ENCODE peak calls at places on chromosome 18, in five cellular contexts. R is OCI-LY7; P is activated CD4-positive, alpha-beta T cell treated with anti-CD3 and anti-CD28 coated beads, Interleukin-2, amount 50 U/mL, for 1 hour; Z is NCI-H460; A is GM10248. Q is an unnamed sample.

GRCh38 chr18:79965119-79965902 is 868 bp downstream of the HSBP1L1 start:
- DNase-seq in P (no peak), Z (peak), R (no peak), A (no peak), Q (no peak)

GRCh38 chr18:13726972-13727331 is 479 bp downstream of the RNMT start:
- DNase-seq in A (no peak), R (peak), Z (peak), P (no peak), Q (no peak)

GRCh38 chr18:22613058-22613690 is 195.5 kb upstream of the CTAGE1 start:
- DNase-seq in Z (no peak), R (no peak), P (no peak), A (no peak), Q (no peak)

GRCh38 chr18:12726774-12727550 is 24.1 kb downstream of the PSMG2 start:
- DNase-seq in P (peak), Z (peak), A (peak), R (peak), Q (peak)

GRCh38 chr18:13570216-13570615 is 156.1 kb downstream of the FAM210A start:
- DNase-seq in Z (no peak), R (no peak), P (no peak), A (no peak), Q (no peak)

GRCh38 chr18:9135912-9136314 is 668 bp upstream of the ANKRD12 start:
- DNase-seq in Z (no peak), P (no peak), R (peak), A (no peak), Q (peak)

GRCh38 chr18:28768791-28769768 is 592.1 kb upstream of the CDH2 start:
- DNase-seq in Z (no peak), A (no peak), R (no peak), P (no peak), Q (no peak)

GRCh38 chr18:52340466-52341378 is 725 bp downstream of the DCC start:
- DNase-seq in Z (no peak), R (no peak), A (no peak), P (no peak), Q (no peak)

GRCh38 chr18:74342416-74343043 is 26.9 kb downstream of the C18orf63 start:
- DNase-seq in P (no peak), Z (peak), A (peak), R (peak), Q (peak)

GRCh38 chr18:43780782-43781340 is 503.6 kb upstream of the SYT4 start:
- DNase-seq in A (no peak), P (no peak), R (no peak), Z (no peak), Q (no peak)

GRCh38 chr18:21593540-21594257 is 6.8 kb downstream of the ESCO1 start:
- DNase-seq in R (no peak), Z (no peak), P (no peak), A (no peak), Q (no peak)

GRCh38 chr18:46452820-46453219 is 204.2 kb downstream of the LOXHD1 start:
- DNase-seq in P (no peak), Z (no peak), R (no peak), A (no peak), Q (peak)

GRCh38 chr18:13137041-13137938 is 81.3 kb upstream of the LDLRAD4 start:
- DNase-seq in A (peak), R (no peak), Z (no peak), P (peak), Q (no peak)

GRCh38 chr18:32701288-32701687 is 71.5 kb downstream of the KLHL14 start:
- DNase-seq in P (no peak), A (no peak), Z (no peak), R (no peak), Q (no peak)

GRCh38 chr18:37564796-37565137 is 831 bp downstream of the CELF4 start:
- DNase-seq in A (no peak), R (no peak), P (no peak), Z (peak), Q (no peak)

GRCh38 chr18:25283769-25284168 is 68.2 kb downstream of the ZNF521 start:
- DNase-seq in A (no peak), Z (no peak), P (no peak), R (no peak), Q (no peak)

GRCh38 chr18:31760695-31761094 is at the start of gene SLC25A52:
- DNase-seq in Z (no peak), A (no peak), R (no peak), P (no peak), Q (no peak)

Q was measured in HCT116.